ENCODE peak calls at places on chromosomes 11 and 22, in six cellular contexts. Q is right lobe of liver, H is BJ, N is omental fat pad, O is ureter, W is pancreas. I is an unnamed sample.

GRCh38 chr22:23743303-23743705 is 7.6 kb downstream of the ZNF70 start:
- DNase-seq in Q (no peak), H (no peak), N (no peak), O (no peak), W (no peak), I (peak; percentile 59)

GRCh38 chr11:128208329-128209220 is 378.8 kb downstream of the ETS1 start:
- DNase-seq in Q (no peak), H (peak; percentile 50), N (no peak), O (no peak), W (no peak), I (no peak)

GRCh38 chr11:45470151-45471001 is 184.2 kb upstream of the SYT13 start:
- DNase-seq in Q (no peak), H (no peak), N (peak; percentile 42), O (no peak), W (peak; percentile 72), I (no peak)

GRCh38 chr11:72867970-72868369 is 53.8 kb downstream of the ATG16L2 start:
- DNase-seq in Q (no peak), H (no peak), N (no peak), O (no peak), W (no peak), I (no peak)

GRCh38 chr11:44885065-44885777 is 65.5 kb downstream of the TP53I11 start:
- DNase-seq in Q (no peak), H (no peak), N (no peak), O (no peak), W (no peak), I (no peak)

GRCh38 chr11:34357646-34358257 is at the start of gene ABTB2:
- DNase-seq in Q (peak; percentile 98), H (peak; percentile 77), N (peak; percentile 95), O (peak; percentile 99), W (peak; percentile 98), I (peak; percentile 99)

GRCh38 chr11:57476223-57476882 is 16.0 kb downstream of the RTN4RL2 start:
- DNase-seq in Q (peak; percentile 70), H (no peak), N (no peak), O (no peak), W (peak; percentile 75), I (no peak)

GRCh38 chr11:78860720-78861422 is 286.2 kb upstream of the NARS2 start:
- DNase-seq in Q (no peak), H (no peak), N (no peak), O (no peak), W (no peak), I (no peak)

GRCh38 chr11:61541568-61541967 is 33.0 kb downstream of the LRRC10B start:
- DNase-seq in Q (no peak), H (no peak), N (no peak), O (no peak), W (no peak), I (no peak)

GRCh38 chr22:26995222-26995621 is 337.8 kb downstream of the MIAT start:
- DNase-seq in Q (no peak), H (no peak), N (no peak), O (no peak), W (peak; percentile 73), I (no peak)

GRCh38 chr11:73359930-73360742 is 16.1 kb upstream of the RELT start:
- DNase-seq in Q (no peak), H (no peak), N (no peak), O (no peak), W (no peak), I (no peak)

GRCh38 chr11:128956401-128957203 is 13.9 kb upstream of the TP53AIP1 start:
- DNase-seq in Q (no peak), H (peak; percentile 26), N (no peak), O (no peak), W (no peak), I (no peak)

I was measured in aorta.